ENCODE peak calls at places on chromosome 4, in eight cellular contexts. One of them, this sample, is unnamed.

GRCh38 chr4:155339588-155339987 is 37.2 kb downstream of the MAP9 start:
- DNase-seq in AG10803: no peak
- DNase-seq in EH: no peak
- DNase-seq in Kasumi-1: no peak
- DNase-seq in activated naive CD8-positive, alpha-beta T cell treated with anti-CD3 and anti-CD28 coated beads, Interleukin-2, amount 10 ng/mL, durations not matched to agents 7 days and 5 days: no peak
- DNase-seq in right cardiac atrium: no peak
- DNase-seq in RWPE2: no peak
- DNase-seq in cardiac muscle cell: no peak
- DNase-seq in this sample: no peak

GRCh38 chr4:36734296-36734695 is 452.9 kb downstream of the DTHD1 start:
- DNase-seq in right cardiac atrium: no peak
- DNase-seq in activated naive CD8-positive, alpha-beta T cell treated with anti-CD3 and anti-CD28 coated beads, Interleukin-2, amount 10 ng/mL, durations not matched to agents 7 days and 5 days: no peak
- DNase-seq in EH: no peak
- DNase-seq in cardiac muscle cell: no peak
- DNase-seq in RWPE2: no peak
- DNase-seq in AG10803: no peak
- DNase-seq in Kasumi-1: no peak
- DNase-seq in this sample: no peak

GRCh38 chr4:112330921-112331320 is 33.8 kb downstream of the ALPK1 start:
- DNase-seq in EH: no peak
- DNase-seq in activated naive CD8-positive, alpha-beta T cell treated with anti-CD3 and anti-CD28 coated beads, Interleukin-2, amount 10 ng/mL, durations not matched to agents 7 days and 5 days: no peak
- DNase-seq in cardiac muscle cell: no peak
- DNase-seq in AG10803: no peak
- DNase-seq in Kasumi-1: no peak
- DNase-seq in right cardiac atrium: no peak
- DNase-seq in RWPE2: no peak
- DNase-seq in this sample: no peak

GRCh38 chr4:99640676-99641075 is 17.0 kb downstream of the C4orf54 start:
- DNase-seq in EH: no peak
- DNase-seq in AG10803: no peak
- DNase-seq in RWPE2: no peak
- DNase-seq in right cardiac atrium: no peak
- DNase-seq in Kasumi-1: no peak
- DNase-seq in cardiac muscle cell: no peak
- DNase-seq in activated naive CD8-positive, alpha-beta T cell treated with anti-CD3 and anti-CD28 coated beads, Interleukin-2, amount 10 ng/mL, durations not matched to agents 7 days and 5 days: no peak
- DNase-seq in this sample: no peak

GRCh38 chr4:100084892-100085291 is 105.4 kb downstream of the DDIT4L start:
- DNase-seq in EH: no peak
- DNase-seq in cardiac muscle cell: no peak
- DNase-seq in activated naive CD8-positive, alpha-beta T cell treated with anti-CD3 and anti-CD28 coated beads, Interleukin-2, amount 10 ng/mL, durations not matched to agents 7 days and 5 days: no peak
- DNase-seq in AG10803: no peak
- DNase-seq in RWPE2: no peak
- DNase-seq in right cardiac atrium: no peak
- DNase-seq in Kasumi-1: no peak
- DNase-seq in this sample: no peak

GRCh38 chr4:55447826-55448225 is 52.1 kb downstream of the TMEM165 start:
- DNase-seq in RWPE2: no peak
- DNase-seq in EH: peak
- DNase-seq in Kasumi-1: no peak
- DNase-seq in right cardiac atrium: no peak
- DNase-seq in cardiac muscle cell: no peak
- DNase-seq in AG10803: no peak
- DNase-seq in activated naive CD8-positive, alpha-beta T cell treated with anti-CD3 and anti-CD28 coated beads, Interleukin-2, amount 10 ng/mL, durations not matched to agents 7 days and 5 days: no peak
- DNase-seq in this sample: no peak

GRCh38 chr4:175330652-175331051 is 412.5 kb downstream of the ADAM29 start:
- DNase-seq in EH: peak
- DNase-seq in cardiac muscle cell: no peak
- DNase-seq in right cardiac atrium: no peak
- DNase-seq in RWPE2: no peak
- DNase-seq in Kasumi-1: no peak
- DNase-seq in activated naive CD8-positive, alpha-beta T cell treated with anti-CD3 and anti-CD28 coated beads, Interleukin-2, amount 10 ng/mL, durations not matched to agents 7 days and 5 days: no peak
- DNase-seq in AG10803: no peak
- DNase-seq in this sample: no peak

GRCh38 chr4:29734343-29734742 is 985.8 kb upstream of the PCDH7 start:
- DNase-seq in cardiac muscle cell: no peak
- DNase-seq in AG10803: no peak
- DNase-seq in Kasumi-1: no peak
- DNase-seq in EH: no peak
- DNase-seq in RWPE2: no peak
- DNase-seq in right cardiac atrium: no peak
- DNase-seq in activated naive CD8-positive, alpha-beta T cell treated with anti-CD3 and anti-CD28 coated beads, Interleukin-2, amount 10 ng/mL, durations not matched to agents 7 days and 5 days: no peak
- DNase-seq in this sample: no peak

GRCh38 chr4:184400375-184400870 is 73.9 kb downstream of the IRF2 start:
- DNase-seq in cardiac muscle cell: no peak
- DNase-seq in RWPE2: no peak
- DNase-seq in EH: peak
- DNase-seq in right cardiac atrium: no peak
- DNase-seq in activated naive CD8-positive, alpha-beta T cell treated with anti-CD3 and anti-CD28 coated beads, Interleukin-2, amount 10 ng/mL, durations not matched to agents 7 days and 5 days: no peak
- DNase-seq in AG10803: peak
- DNase-seq in Kasumi-1: no peak
- DNase-seq in this sample: peak

GRCh38 chr4:38644201-38644600 is 19.8 kb upstream of the KLF3 start:
- DNase-seq in cardiac muscle cell: no peak
- DNase-seq in activated naive CD8-positive, alpha-beta T cell treated with anti-CD3 and anti-CD28 coated beads, Interleukin-2, amount 10 ng/mL, durations not matched to agents 7 days and 5 days: no peak
- DNase-seq in EH: no peak
- DNase-seq in RWPE2: no peak
- DNase-seq in right cardiac atrium: no peak
- DNase-seq in AG10803: no peak
- DNase-seq in Kasumi-1: no peak
- DNase-seq in this sample: no peak

GRCh38 chr4:12703076-12703475 is 781.1 kb downstream of the RAB28 start:
- DNase-seq in EH: no peak
- DNase-seq in activated naive CD8-positive, alpha-beta T cell treated with anti-CD3 and anti-CD28 coated beads, Interleukin-2, amount 10 ng/mL, durations not matched to agents 7 days and 5 days: no peak
- DNase-seq in cardiac muscle cell: no peak
- DNase-seq in Kasumi-1: no peak
- DNase-seq in AG10803: no peak
- DNase-seq in right cardiac atrium: no peak
- DNase-seq in RWPE2: no peak
- DNase-seq in this sample: no peak

GRCh38 chr4:38316045-38316444 is 348.0 kb upstream of the KLF3 start:
- DNase-seq in RWPE2: no peak
- DNase-seq in AG10803: no peak
- DNase-seq in Kasumi-1: no peak
- DNase-seq in activated naive CD8-positive, alpha-beta T cell treated with anti-CD3 and anti-CD28 coated beads, Interleukin-2, amount 10 ng/mL, durations not matched to agents 7 days and 5 days: no peak
- DNase-seq in cardiac muscle cell: no peak
- DNase-seq in EH: no peak
- DNase-seq in right cardiac atrium: no peak
- DNase-seq in this sample: no peak

GRCh38 chr4:103424853-103425252 is 226.7 kb upstream of the CENPE start:
- DNase-seq in right cardiac atrium: no peak
- DNase-seq in activated naive CD8-positive, alpha-beta T cell treated with anti-CD3 and anti-CD28 coated beads, Interleukin-2, amount 10 ng/mL, durations not matched to agents 7 days and 5 days: no peak
- DNase-seq in cardiac muscle cell: no peak
- DNase-seq in RWPE2: no peak
- DNase-seq in Kasumi-1: no peak
- DNase-seq in AG10803: peak
- DNase-seq in EH: no peak
- DNase-seq in this sample: no peak

GRCh38 chr4:110614173-110614948 is 8.5 kb downstream of the PITX2 start:
- DNase-seq in Kasumi-1: no peak
- DNase-seq in activated naive CD8-positive, alpha-beta T cell treated with anti-CD3 and anti-CD28 coated beads, Interleukin-2, amount 10 ng/mL, durations not matched to agents 7 days and 5 days: no peak
- DNase-seq in AG10803: no peak
- DNase-seq in cardiac muscle cell: no peak
- DNase-seq in EH: no peak
- DNase-seq in RWPE2: no peak
- DNase-seq in right cardiac atrium: no peak
- DNase-seq in this sample: no peak

GRCh38 chr4:40038972-40039371 is 17.7 kb upstream of the N4BP2 start:
- DNase-seq in AG10803: peak
- DNase-seq in right cardiac atrium: no peak
- DNase-seq in activated naive CD8-positive, alpha-beta T cell treated with anti-CD3 and anti-CD28 coated beads, Interleukin-2, amount 10 ng/mL, durations not matched to agents 7 days and 5 days: no peak
- DNase-seq in EH: peak
- DNase-seq in Kasumi-1: no peak
- DNase-seq in RWPE2: no peak
- DNase-seq in cardiac muscle cell: no peak
- DNase-seq in this sample: no peak

GRCh38 chr4:6974138-6974848 is 64.7 kb downstream of the TBC1D14 start:
- DNase-seq in activated naive CD8-positive, alpha-beta T cell treated with anti-CD3 and anti-CD28 coated beads, Interleukin-2, amount 10 ng/mL, durations not matched to agents 7 days and 5 days: peak
- DNase-seq in cardiac muscle cell: peak
- DNase-seq in EH: peak
- DNase-seq in RWPE2: no peak
- DNase-seq in right cardiac atrium: peak
- DNase-seq in AG10803: peak
- DNase-seq in Kasumi-1: peak
- DNase-seq in this sample: peak

GRCh38 chr4:4714330-4714729 is 145.1 kb upstream of the MSX1 start:
- DNase-seq in activated naive CD8-positive, alpha-beta T cell treated with anti-CD3 and anti-CD28 coated beads, Interleukin-2, amount 10 ng/mL, durations not matched to agents 7 days and 5 days: no peak
- DNase-seq in EH: peak
- DNase-seq in right cardiac atrium: no peak
- DNase-seq in AG10803: peak
- DNase-seq in cardiac muscle cell: no peak
- DNase-seq in RWPE2: no peak
- DNase-seq in Kasumi-1: no peak
- DNase-seq in this sample: peak